ENCODE peak calls at places on chromosomes 4 and X, in eight cellular contexts. A, M, N, O, X, H, B and G are unnamed samples.

GRCh38 chrX:38282044-38282443 is 45.3 kb downstream of the RPGR start:
- DNase-seq in A (no peak), N (no peak), M (peak), H (no peak), O (no peak), X (peak), B (no peak), G (no peak)

GRCh38 chr4:37745946-37746345 is 59.8 kb upstream of the RELL1 start:
- DNase-seq in X (no peak), A (peak), H (no peak), O (no peak), B (no peak), N (no peak), M (no peak), G (no peak)

GRCh38 chr4:186554890-186555827 is at the start of gene MTNR1A:
- DNase-seq in B (no peak), A (no peak), M (peak), H (no peak), O (no peak), X (no peak), N (no peak), G (peak)

GRCh38 chrX:68822641-68823410 is 6.0 kb upstream of the EFNB1 start:
- DNase-seq in X (peak), M (no peak), A (peak), B (peak), O (no peak), H (no peak), N (no peak), G (peak)

GRCh38 chrX:137926090-137926489 is 360.2 kb downstream of the ZIC3 start:
- DNase-seq in N (no peak), M (peak), A (no peak), X (no peak), B (no peak), O (no peak), H (no peak), G (no peak)

GRCh38 chrX:8364369-8365141 is 100.1 kb upstream of the VCX3B start:
- DNase-seq in A (no peak), X (peak), B (no peak), N (no peak), O (peak), H (no peak), M (peak), G (peak)

GRCh38 chr4:149885896-149886295 is 70.3 kb upstream of the IQCM start:
- DNase-seq in O (no peak), N (no peak), B (no peak), M (no peak), X (peak), H (no peak), A (no peak), G (no peak)

GRCh38 chr4:85821688-85822087 is 346.7 kb downstream of the ARHGAP24 start:
- DNase-seq in M (no peak), B (no peak), A (no peak), O (no peak), H (no peak), N (no peak), X (no peak), G (no peak)